ENCODE peak calls at places on chromosome 19, in four cellular contexts. Y is GM12878, R is H1, O is HepG2. H is an unnamed sample.

GRCh38 chr19:11375143-11375948 is 880 bp downstream of the SWSAP1 start:
- DNase-seq in Y (no peak), R (peak; percentile 68), O (peak; percentile 31), H (peak; percentile 63)

GRCh38 chr19:36528921-36529518 is 949 bp upstream of the ZNF260 start:
- DNase-seq in Y (peak; percentile 19), R (peak; percentile 43), O (peak; percentile 8), H (peak; percentile 37)

GRCh38 chr19:21595185-21595584 is 89.8 kb downstream of the ZNF429 start:
- DNase-seq in Y (no peak), R (no peak), O (no peak), H (no peak)

GRCh38 chr19:36573948-36574726 is 1.0 kb upstream of the ZNF529 start:
- DNase-seq in Y (no peak), R (no peak), O (peak; percentile 13), H (peak; percentile 15)

GRCh38 chr19:56314018-56314583 is 538 bp downstream of the ZSCAN5A start:
- DNase-seq in Y (no peak), R (no peak), O (peak; percentile 67), H (no peak)

GRCh38 chr19:42088471-42089190 is 12.7 kb downstream of the ZNF574 start:
- DNase-seq in Y (no peak), R (no peak), O (no peak), H (no peak)

GRCh38 chr19:8609210-8610040 is 1.1 kb downstream of the ADAMTS10 start:
- DNase-seq in Y (no peak), R (peak; percentile 82), O (peak; percentile 32), H (peak; percentile 32)

GRCh38 chr19:28633223-28634030 is 579.5 kb downstream of the UQCRFS1 start:
- DNase-seq in Y (no peak), R (peak; percentile 72), O (no peak), H (peak; percentile 76)

GRCh38 chr19:12965017-12965811 is 4.2 kb upstream of the DAND5 start:
- DNase-seq in Y (peak; percentile 39), R (peak; percentile 97), O (peak; percentile 72), H (peak; percentile 93)

GRCh38 chr19:2869618-2870017 is 2.5 kb downstream of the ZNF556 start:
- DNase-seq in Y (no peak), R (no peak), O (peak; percentile 57), H (no peak)

GRCh38 chr19:11479470-11480080 is 1.3 kb downstream of the ELAVL3 start:
- DNase-seq in Y (no peak), R (peak; percentile 97), O (peak; percentile 41), H (peak; percentile 99)

GRCh38 chr19:18429717-18430416 is 8.1 kb downstream of the ISYNA1 start:
- DNase-seq in Y (no peak), R (no peak), O (no peak), H (no peak)

GRCh38 chr19:1057185-1057857 is 9.6 kb upstream of the ARHGAP45 start:
- DNase-seq in Y (no peak), R (no peak), O (no peak), H (no peak)

GRCh38 chr19:44196772-44197171 is 15.6 kb upstream of the ZNF227 start:
- DNase-seq in Y (no peak), R (no peak), O (no peak), H (no peak)

GRCh38 chr19:41431426-41432386 is 4.5 kb upstream of the B3GNT8 start:
- DNase-seq in Y (no peak), R (no peak), O (peak; percentile 24), H (peak; percentile 41)

GRCh38 chr19:21117041-21117907 is 24.6 kb upstream of the ZNF431 start:
- DNase-seq in Y (no peak), R (no peak), O (no peak), H (no peak)

GRCh38 chr19:55253842-55254624 is 4.8 kb downstream of the PPP6R1 start:
- DNase-seq in Y (peak; percentile 77), R (no peak), O (no peak), H (no peak)

GRCh38 chr19:31119951-31120690 is 229.1 kb downstream of the TSHZ3 start:
- DNase-seq in Y (no peak), R (no peak), O (no peak), H (no peak)

GRCh38 chr19:14181906-14182305 is 24.1 kb downstream of the ADGRL1 start:
- DNase-seq in Y (no peak), R (no peak), O (no peak), H (no peak)

GRCh38 chr19:1257475-1258160 is 9.2 kb downstream of the MIDN start:
- DNase-seq in Y (no peak), R (no peak), O (no peak), H (no peak)

GRCh38 chr19:28652790-28653189 is 560.2 kb downstream of the UQCRFS1 start:
- DNase-seq in Y (no peak), R (no peak), O (no peak), H (no peak)

GRCh38 chr19:42219812-42220750 is at the start of gene ZNF526:
- DNase-seq in Y (peak; percentile 95), R (peak; percentile 97), O (peak; percentile 98), H (peak; percentile 100)

GRCh38 chr19:33683881-33684549 is 62.3 kb downstream of the CHST8 start:
- DNase-seq in Y (no peak), R (peak; percentile 89), O (peak; percentile 7), H (no peak)

GRCh38 chr19:37725181-37725580 is 5.6 kb upstream of the ZNF607 start:
- DNase-seq in Y (no peak), R (no peak), O (no peak), H (no peak)

GRCh38 chr19:32313866-32314265 is 31.5 kb upstream of the ZNF507 start:
- DNase-seq in Y (no peak), R (no peak), O (no peak), H (no peak)

GRCh38 chr19:36460046-36460445 is 29.3 kb downstream of the ZNF566 start:
- DNase-seq in Y (no peak), R (no peak), O (no peak), H (no peak)

DNA sequence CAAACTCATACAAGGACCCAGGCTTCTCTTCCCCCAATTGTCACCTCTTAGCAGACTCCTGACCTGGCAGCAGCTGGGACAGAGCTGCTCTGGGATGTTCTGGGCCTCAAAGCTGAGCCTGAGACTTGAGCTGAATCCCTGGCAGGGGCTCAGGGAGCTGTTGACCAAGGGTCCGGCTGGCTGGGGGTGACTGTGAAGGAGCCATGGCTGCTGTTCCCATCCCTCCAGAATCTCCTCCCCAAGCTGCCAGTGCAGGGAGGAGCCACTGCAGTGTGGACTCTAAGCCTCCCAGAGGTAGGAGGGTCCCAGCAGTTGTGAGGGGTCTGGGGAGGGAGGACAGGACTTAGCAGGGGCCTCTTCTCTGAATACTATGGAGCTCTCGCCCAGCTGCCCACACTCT is 2.2 kb downstream of the SIGLEC6 start:
- DNase-seq in Y (no peak), R (no peak), O (no peak), H (no peak)
- H3K36me3 ChIP-seq in Y (no peaks in the 10 kb centered on the region), R (no peaks in the 10 kb centered on the region), O (no peaks in the 10 kb centered on the region), H (no peaks in the 10 kb centered on the region)

DNA sequence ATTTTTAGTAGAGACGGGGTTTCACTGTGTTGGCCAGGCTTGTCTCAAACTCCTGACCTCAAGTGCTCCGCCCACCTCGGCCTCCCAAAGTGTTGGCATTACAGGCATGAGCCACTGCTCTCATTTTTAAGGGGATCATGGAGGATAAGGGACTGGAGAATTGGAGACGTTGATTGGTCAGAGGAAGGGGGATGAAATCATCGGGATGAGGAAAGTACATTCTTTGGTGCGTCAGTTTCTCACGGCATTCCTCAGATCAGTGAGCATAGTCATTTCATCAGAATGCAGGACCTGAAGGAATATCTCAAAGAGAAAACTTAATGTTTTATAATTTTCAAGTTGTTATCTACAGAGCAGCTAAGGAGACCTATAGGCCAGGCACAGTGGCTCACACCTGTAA is 14.0 kb downstream of the ZNF114 start:
- DNase-seq in Y (no peak), R (no peak), O (no peak), H (no peak)
- TF ChIP-seq SRF in Y (no peak), R (no peak), O (no peak), H (no peak)

GRCh38 chr19:16874250-16874977 is 14.4 kb upstream of the F2RL3 start:
- DNase-seq in Y (no peak), R (no peak), O (no peak), H (no peak)

GRCh38 chr19:16878181-16878965 is 10.4 kb upstream of the F2RL3 start:
- DNase-seq in Y (no peak), R (no peak), O (no peak), H (no peak)

GRCh38 chr19:16875584-16876555 is 12.9 kb upstream of the F2RL3 start:
- DNase-seq in Y (no peak), R (no peak), O (no peak), H (no peak)

GRCh38 chr19:16877581-16877980 is 11.2 kb upstream of the F2RL3 start:
- DNase-seq in Y (no peak), R (no peak), O (no peak), H (no peak)

DNA sequence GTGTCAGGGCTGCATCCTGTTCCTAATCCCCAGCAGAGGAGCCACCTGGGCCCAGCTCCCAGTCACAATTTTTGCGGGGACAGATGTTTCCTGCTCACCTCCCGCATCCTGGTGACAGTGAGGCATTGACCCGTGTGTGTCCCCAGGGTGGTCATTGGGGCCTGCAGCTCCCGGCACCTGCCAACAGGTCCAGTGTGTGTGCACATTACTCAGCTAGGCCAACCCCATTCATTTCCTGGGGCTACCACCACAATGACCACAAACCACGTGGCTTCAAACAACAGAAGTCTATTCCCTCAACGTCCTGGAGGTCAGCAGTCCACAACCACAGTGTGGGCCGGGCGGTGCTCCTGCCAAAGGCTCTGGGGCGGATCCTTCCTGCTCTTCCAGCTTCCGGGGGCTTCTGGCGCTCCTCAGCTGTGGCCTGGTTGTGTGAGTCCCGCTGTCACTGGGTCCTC is 11.9 kb upstream of the F2RL3 start:
- DNase-seq in Y (no peak), R (no peak), O (no peak), H (no peak)
- TF ChIP-seq RFX5 in Y (no peak), R (no peak), O (no peak), H (no peak)

DNA sequence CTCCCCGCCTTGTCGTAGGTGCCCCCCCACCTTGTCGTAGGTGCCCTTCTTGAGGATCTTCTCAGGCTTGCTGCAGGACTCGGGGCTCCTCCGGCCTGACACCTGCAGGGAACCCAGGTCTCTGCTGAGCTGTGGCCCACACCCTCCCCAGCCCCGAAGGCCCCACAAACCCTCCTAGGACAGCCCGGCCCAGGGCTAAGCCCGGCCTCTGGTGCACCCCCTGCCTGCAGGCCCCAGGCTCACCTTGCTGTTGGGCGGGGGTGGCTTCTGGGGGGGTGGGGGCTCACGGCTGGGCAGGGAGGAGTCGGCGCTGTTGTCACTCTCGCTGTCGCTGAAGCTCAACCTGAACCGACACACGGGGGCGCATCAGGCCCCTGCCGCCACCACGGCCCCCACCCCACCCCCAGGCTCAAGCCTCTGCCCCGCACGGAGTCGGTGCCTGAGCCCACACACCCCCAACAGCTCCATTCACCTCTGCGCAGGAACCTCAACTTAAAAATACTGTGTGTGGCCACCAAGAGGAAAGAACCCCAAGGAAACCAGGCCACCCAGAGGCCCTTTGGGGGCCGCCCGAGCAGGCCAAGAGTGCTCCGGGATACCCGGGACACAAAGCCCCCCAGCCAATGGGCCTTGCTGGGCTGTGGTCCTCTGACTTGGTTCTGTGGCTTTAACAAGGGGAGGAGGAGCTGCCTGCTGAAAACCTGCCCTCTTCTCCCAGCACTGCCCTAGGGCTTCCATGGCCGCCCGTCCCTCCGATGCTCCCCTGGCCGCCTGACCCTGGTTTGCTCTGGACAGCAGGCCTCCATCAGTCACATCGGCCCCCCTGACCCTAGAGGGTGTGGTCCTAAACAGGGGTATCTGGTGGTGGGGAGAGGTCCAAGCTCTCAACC is 65.8 kb downstream of the MLLT1 start:
- DNase-seq in Y (no peak), R (no peak), O (no peak), H (no peak)
- H3K36me3 ChIP-seq in Y (peaks cover 2% of the 10 kb centered on the region), R (peaks cover 2% of the 10 kb centered on the region), O (no peaks in the 10 kb centered on the region), H (peaks cover 50% of the 10 kb centered on the region)

GRCh38 chr19:47032171-47032811 is 12.7 kb downstream of the NPAS1 start:
- DNase-seq in Y (no peak), R (peak; percentile 90), O (no peak), H (peak; percentile 54)
- TF ChIP-seq SRF in Y (no peak), R (no peak), O (no peak), H (no peak)

GRCh38 chr19:4310247-4311121 is 6.1 kb downstream of the FSD1 start:
- DNase-seq in Y (no peak), R (peak; percentile 84), O (peak; percentile 94), H (peak; percentile 90)
- TF ChIP-seq RFX5 in Y (no peak), R (no peak), O (no peak), H (no peak)

H was measured in K562.